ENCODE peak calls at places on chromosomes 16 and 17, in seven cellular contexts. T, V, Q, I, K, A and X are unnamed samples.

GRCh38 chr17:6303664-6304063 is 131.3 kb downstream of the AIPL1 start:
- DNase-seq in T (no peak), V (no peak), Q (no peak), I (no peak), K (no peak), A (peak), X (no peak)

GRCh38 chr17:31517524-31517923 is 126.0 kb downstream of the RAB11FIP4 start:
- DNase-seq in T (no peak), V (no peak), Q (no peak), I (peak), K (no peak), A (no peak), X (no peak)

GRCh38 chr16:57196276-57196675 is 10.1 kb downstream of the RSPRY1 start:
- DNase-seq in T (no peak), V (no peak), Q (no peak), I (no peak), K (no peak), A (no peak), X (no peak)

GRCh38 chr16:77158293-77158692 is 32.7 kb upstream of the MON1B start:
- DNase-seq in T (no peak), V (no peak), Q (no peak), I (no peak), K (no peak), A (no peak), X (no peak)

GRCh38 chr16:51898872-51899271 is 648.1 kb downstream of the TOX3 start:
- DNase-seq in T (no peak), V (no peak), Q (no peak), I (no peak), K (no peak), A (no peak), X (no peak)

GRCh38 chr17:65198653-65199382 is 61.6 kb downstream of the RGS9 start:
- DNase-seq in T (peak), V (no peak), Q (no peak), I (no peak), K (peak), A (peak), X (no peak)

GRCh38 chr17:54771409-54771808 is 129.2 kb upstream of the TOM1L1 start:
- DNase-seq in T (no peak), V (no peak), Q (no peak), I (no peak), K (no peak), A (no peak), X (no peak)

GRCh38 chr16:67294171-67294757 is 14.9 kb downstream of the PLEKHG4 start:
- DNase-seq in T (no peak), V (no peak), Q (no peak), I (peak), K (no peak), A (no peak), X (no peak)

GRCh38 chr16:23755484-23755809 is 621 bp downstream of the CHP2 start:
- DNase-seq in T (no peak), V (peak), Q (no peak), I (no peak), K (no peak), A (no peak), X (no peak)

GRCh38 chr16:48949636-48950035 is 332.0 kb downstream of the CBLN1 start:
- DNase-seq in T (no peak), V (no peak), Q (no peak), I (no peak), K (no peak), A (no peak), X (no peak)

GRCh38 chr16:79267781-79268180 is 332.8 kb downstream of the MAF start:
- DNase-seq in T (no peak), V (no peak), Q (no peak), I (no peak), K (no peak), A (no peak), X (no peak)

GRCh38 chr17:4266550-4266949 is 2.8 kb upstream of the ANKFY1 start:
- DNase-seq in T (no peak), V (no peak), Q (no peak), I (no peak), K (no peak), A (no peak), X (no peak)

DNA sequence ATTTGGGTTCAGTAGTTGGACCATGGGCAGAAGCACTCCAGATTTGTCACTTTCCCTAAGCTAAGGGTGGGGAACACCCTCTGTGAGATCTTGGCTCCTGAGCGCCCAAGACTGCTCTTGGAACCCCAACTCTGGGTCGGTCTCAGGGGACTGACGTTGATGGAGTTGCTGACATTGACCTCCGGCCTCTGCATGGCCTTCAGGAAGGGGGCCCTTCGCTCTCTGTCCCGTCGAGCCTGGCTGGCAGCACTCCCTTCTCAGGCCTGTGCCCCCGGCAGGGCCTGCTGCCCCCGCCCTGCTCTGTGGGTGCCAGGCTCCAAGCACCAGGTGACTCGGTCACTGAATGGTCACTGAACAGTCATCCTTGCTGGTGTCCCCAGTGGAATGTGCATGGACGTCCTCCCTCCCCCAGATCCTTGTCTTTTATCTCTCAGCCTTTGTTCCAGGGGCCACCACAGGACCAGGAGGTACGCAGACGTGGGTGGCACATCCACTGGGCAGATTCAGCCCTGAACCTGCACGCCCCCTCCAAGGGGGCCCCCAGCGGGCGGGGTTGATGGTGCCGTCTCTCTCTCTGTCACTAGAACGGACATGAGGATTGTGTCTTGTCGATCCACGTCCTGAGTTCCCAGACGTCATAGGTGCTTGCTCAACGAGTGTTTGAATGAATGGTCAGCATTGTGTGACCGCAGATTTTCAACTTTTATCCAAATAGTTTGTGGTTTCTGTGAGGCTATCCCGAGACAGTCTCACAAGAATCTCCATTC is 314.5 kb downstream of the SEC14L1 start:
- DNase-seq in T (no peak), V (no peak), Q (no peak), I (peak), K (peak), A (no peak), X (peak)
- TF ChIP-seq POLR2A in T (no peak), V (no peak), Q (no peak), I (no peak), K (no peak), A (no peak), X (no peak)

GRCh38 chr16:71721066-71721740 is 3.3 kb downstream of the PHLPP2 start:
- DNase-seq in T (no peak), V (no peak), Q (no peak), I (no peak), K (no peak), A (no peak), X (no peak)

GRCh38 chr16:71726491-71727319 is 2.2 kb upstream of the PHLPP2 start:
- DNase-seq in T (no peak), V (no peak), Q (no peak), I (no peak), K (no peak), A (no peak), X (no peak)

GRCh38 chr16:71724320-71724751 is at the start of gene PHLPP2:
- DNase-seq in T (no peak), V (no peak), Q (no peak), I (no peak), K (no peak), A (no peak), X (no peak)

GRCh38 chr16:71722801-71723536 is 1.5 kb downstream of the PHLPP2 start:
- DNase-seq in T (peak), V (peak), Q (peak), I (peak), K (peak), A (peak), X (peak)

DNA sequence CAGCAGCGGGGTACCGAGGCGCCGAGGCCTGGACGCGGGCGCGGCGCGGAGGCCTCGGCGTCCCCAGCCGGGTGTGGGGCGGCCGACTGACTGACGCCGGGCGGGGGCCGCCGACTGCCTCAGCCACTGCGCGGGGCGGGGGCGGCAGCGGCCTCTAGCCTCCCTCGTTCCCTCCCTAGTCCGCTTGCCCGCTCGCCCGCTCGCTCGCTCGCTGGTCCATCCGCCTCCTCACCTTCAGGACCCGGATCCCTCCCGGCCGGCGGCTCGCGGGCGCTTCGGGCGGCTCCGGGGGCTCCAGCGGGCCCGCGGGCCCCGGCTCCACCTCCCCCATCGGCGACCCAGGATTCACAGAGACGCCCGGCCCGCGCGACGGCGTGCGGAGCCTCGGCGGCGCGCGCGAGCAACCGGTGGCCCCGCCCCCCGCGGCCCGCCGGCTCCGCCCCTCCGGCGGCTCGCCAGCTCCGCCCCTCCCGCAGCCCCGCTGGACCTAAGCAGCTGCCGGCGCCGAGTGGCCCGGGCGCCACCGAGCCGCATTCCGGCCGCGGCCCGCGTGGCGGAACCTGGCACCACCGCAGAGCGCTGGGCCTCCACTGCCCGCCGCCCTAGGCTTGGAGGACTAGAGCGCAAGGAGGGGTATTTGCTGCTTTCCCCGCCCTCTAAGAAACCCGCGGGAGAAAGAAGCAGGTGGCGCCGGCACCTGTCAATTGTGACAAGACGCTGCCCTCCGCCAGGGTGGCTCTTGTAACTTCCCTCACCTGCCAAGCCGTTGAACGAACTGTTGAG is 773 bp downstream of the PHLPP2 start:
- DNase-seq in T (peak), V (peak), Q (peak), I (peak), K (peak), A (peak), X (peak)
- TF ChIP-seq POLR2AphosphoS5 in T (peak), V (peak), Q (no peak), I (peak), K (no peak), A (peak), X (no peak)

DNA sequence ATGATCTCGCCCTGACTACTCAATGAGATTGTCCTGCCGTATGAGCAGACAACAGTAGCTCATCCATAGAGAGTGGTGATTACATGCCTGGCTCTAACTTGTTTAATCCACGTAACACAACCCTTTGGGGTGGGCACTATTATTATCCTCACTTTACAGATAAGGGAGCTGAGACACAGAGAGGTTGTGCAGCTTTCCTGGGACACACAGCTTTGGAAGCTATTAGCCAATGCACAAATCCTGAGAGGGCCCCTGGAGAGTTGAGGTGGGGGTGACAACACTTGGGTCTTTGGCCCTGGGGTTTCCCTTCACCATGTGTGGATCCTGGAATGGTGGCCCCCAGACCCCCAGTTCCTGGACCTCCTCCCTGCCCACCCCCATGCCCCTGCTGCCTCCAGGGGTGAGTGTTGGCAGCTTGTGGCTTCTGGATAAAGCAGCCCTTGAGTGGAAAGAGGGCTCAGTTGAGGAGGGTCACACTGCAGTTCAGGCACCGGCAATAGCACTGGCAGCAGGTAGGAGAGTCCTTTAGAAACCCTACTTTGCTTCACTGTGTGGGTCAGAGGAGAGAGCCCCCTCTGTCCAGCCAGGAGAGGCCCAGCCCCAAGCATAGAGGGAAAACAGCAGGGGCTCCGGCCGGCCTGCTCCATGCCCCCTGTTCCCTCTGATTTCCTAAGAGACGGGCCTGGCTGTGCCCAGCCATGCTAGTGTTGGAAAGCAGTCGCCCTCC is 230.7 kb downstream of the KATNIP start:
- DNase-seq in T (no peak), V (no peak), Q (no peak), I (peak), K (no peak), A (no peak), X (no peak)
- TF ChIP-seq POLR2A in T (no peak), V (no peak), Q (no peak), I (no peak), K (no peak), A (no peak), X (no peak)

DNA sequence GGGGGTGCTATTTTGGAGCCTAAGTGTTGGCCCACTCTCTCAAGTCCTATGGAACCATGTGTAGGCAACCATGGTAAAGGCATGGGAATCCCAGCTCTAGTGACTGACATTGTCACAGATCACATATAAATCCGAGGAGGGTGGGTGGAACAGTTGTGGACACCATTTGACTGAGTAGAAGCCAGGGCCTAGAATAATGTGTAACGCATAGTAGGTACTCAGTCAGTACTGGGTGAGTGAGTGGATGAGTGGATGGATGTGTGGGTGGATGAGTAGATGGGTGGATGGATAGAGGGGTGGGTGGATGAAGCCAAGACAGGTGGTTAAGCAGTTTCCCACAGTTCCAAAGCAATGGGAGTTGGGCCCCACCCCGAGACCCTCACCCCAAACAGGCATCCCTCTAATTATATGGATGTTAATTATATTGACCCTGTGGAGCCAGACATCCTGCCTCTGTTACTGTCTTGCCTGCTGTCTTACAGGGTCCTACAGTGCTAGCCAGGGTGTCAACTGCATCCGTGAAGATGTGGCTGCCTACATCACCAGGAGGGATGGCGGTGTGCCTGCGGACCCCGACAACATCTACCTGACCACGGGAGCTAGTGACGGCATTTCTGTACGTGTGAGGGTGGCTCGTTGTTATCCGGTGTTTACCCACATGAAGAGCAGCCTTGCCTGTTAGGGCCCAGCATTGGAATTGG is 22.3 kb downstream of the GPT2 start:
- DNase-seq in T (no peak), V (no peak), Q (no peak), I (no peak), K (no peak), A (no peak), X (no peak)
- TF ChIP-seq POLR2AphosphoS5 in T (no peak), V (no peak), Q (no peak), I (no peak), K (no peak), A (no peak), X (no peak)

DNA sequence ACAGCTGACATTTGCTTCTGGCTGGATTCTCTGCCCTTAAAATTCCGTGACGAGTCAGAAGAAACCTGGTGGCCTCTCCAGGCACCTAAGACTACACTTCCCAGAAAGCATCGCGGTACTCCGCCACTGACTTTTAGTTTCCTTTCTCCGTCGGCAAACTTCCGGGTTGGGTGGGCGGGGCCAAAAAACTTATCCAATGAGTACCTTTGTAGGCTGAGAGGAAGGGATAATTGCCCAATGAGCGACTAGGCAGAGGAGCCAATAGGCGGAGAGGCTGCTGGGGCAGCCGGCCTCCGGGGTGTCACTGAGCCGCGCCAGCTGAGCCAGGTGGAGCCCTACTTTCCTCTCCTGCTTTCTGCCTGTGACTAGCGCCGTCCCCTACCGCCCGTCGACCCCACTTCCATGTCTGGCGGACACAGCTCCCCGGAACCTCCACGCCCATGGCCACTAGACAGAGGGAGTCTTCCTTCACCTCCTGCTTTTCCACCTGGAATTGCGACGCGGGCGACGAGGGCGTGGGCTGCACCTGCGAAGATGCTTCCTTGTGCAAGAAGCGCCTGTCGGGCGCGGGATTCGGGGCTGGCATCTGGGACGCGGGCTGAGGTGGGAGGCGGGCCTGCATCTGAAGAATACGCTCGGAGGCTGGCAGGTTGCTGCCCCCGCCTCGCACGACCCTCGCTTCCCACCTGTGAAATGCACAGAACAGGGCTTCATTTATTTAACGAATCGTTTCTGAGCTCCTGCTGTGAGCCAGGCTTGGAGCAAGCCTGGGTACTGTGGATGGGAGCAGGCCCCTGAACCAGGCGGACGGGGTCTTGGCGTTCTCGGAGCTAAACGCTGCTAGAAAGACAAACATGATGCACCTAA is 16.5 kb upstream of the ARHGAP17 start:
- DNase-seq in T (peak), V (peak), Q (peak), I (peak), K (peak), A (peak), X (peak)
- TF ChIP-seq POLR2A in T (peak), V (peak), Q (peak), I (no peak), K (no peak), A (peak), X (peak)

DNA sequence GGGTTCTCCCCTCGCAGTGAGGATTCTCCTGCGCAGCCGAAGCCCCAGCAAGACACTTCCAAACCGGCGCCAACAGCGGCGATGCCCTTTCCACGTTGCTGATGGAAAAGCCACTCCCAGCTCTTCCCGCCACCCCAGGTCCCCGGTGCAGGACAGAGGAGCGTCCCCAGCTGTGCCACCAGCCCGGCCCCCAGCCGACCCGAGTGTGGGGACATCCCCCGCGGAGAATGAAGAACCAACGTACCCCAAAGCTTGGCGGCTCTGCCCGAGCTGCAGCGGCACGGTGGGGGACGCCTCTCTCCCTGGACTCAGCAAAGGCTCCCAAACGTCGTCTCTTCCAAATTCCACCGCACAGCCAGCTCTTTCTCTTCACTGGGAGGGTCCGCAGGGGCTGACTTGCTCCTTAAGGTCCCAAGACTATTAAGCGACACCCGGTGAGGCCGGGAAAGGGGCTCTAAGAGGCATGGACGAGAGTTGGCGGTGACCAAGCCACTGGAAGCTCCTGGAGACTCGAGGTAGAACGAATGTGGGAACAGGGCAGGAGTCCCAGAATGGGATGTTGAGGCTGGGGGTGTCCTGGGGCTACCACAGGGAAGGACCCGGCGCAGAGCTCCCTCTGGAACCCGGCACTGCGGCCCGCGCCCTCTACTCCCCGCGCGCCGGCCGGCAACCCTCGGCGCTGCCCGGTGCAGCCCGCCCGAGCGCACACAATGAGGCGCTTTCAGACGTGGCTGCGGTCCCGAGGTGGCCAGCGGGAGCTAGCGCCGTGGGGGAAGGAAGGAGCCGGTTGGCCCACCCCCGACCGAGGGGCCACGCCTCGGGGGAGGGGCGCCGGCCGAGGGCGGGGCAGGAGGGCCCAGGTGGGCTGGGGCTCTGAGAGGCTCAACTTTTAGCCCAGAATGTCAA is at the start of gene CHST6:
- DNase-seq in T (no peak), V (peak), Q (no peak), I (peak), K (no peak), A (peak), X (no peak)
- TF ChIP-seq POLR2AphosphoS5 in T (peak), V (no peak), Q (no peak), I (no peak), K (no peak), A (no peak), X (no peak)